ENCODE peak calls at places on chromosomes 7 and 10, in ten cellular contexts. A is left ventricle myocardium inferior; R is neuronal stem cell; V is aorta; Z is fibroblast of the aortic adventitia; G is endodermal cell; J is heart left ventricle; Y is CD8-positive, alpha-beta T cell; C is neural progenitor cell; K is Karpas-422. S is an unnamed sample.

GRCh38 chr7:128122577-128123290 is 91.5 kb upstream of the LRRC4 start:
- DNase-seq in A (no peak), R (no peak), V (no peak), Z (no peak), G (no peak), J (no peak), Y (no peak), C (no peak), K (no peak), S (no peak)

GRCh38 chr7:124692420-124692819 is 73.2 kb downstream of the GPR37 start:
- DNase-seq in A (no peak), R (no peak), V (no peak), Z (no peak), G (no peak), J (no peak), Y (no peak), C (no peak), K (no peak), S (no peak)

GRCh38 chr7:34728156-34728555 is 70.1 kb downstream of the NPSR1 start:
- DNase-seq in A (no peak), R (no peak), V (no peak), Z (no peak), G (no peak), J (no peak), Y (no peak), C (no peak), K (no peak), S (no peak)

GRCh38 chr7:137096607-137097006 is 228.2 kb downstream of the CHRM2 start:
- DNase-seq in A (no peak), R (no peak), V (no peak), Z (peak), G (no peak), J (no peak), Y (no peak), C (no peak), K (no peak), S (no peak)

GRCh38 chr7:123788584-123788983 is 39.8 kb upstream of the WASL start:
- DNase-seq in A (no peak), R (no peak), V (no peak), Z (no peak), G (no peak), J (no peak), Y (no peak), C (no peak), K (no peak), S (no peak)

GRCh38 chr10:110398419-110399162 is 93.9 kb upstream of the SMNDC1 start:
- DNase-seq in A (no peak), R (no peak), V (peak), Z (peak), G (peak), J (peak), Y (no peak), C (peak), K (no peak), S (no peak)

GRCh38 chr10:113890769-113891168 is 36.3 kb downstream of the NHLRC2 start:
- DNase-seq in A (no peak), R (no peak), V (no peak), Z (no peak), G (no peak), J (no peak), Y (no peak), C (no peak), K (no peak), S (no peak)

GRCh38 chr10:85971494-85971893 is 395.1 kb downstream of the GRID1 start:
- DNase-seq in A (no peak), R (no peak), V (no peak), Z (no peak), G (no peak), J (no peak), Y (no peak), C (no peak), K (no peak), S (no peak)

GRCh38 chr10:43353495-43354324 is 17.7 kb upstream of the FXYD4 start:
- DNase-seq in A (no peak), R (no peak), V (no peak), Z (peak), G (no peak), J (no peak), Y (no peak), C (no peak), K (no peak), S (no peak)

GRCh38 chr10:113663142-113663541 is 699 bp downstream of the NRAP start:
- DNase-seq in A (no peak), R (no peak), V (no peak), Z (no peak), G (no peak), J (no peak), Y (no peak), C (no peak), K (peak), S (no peak)

GRCh38 chr7:111362660-111363059 is 199.6 kb downstream of the IMMP2L start:
- DNase-seq in A (no peak), R (peak), V (no peak), Z (peak), G (no peak), J (no peak), Y (no peak), C (peak), K (no peak), S (no peak)

GRCh38 chr7:35549781-35550180 is 145.2 kb downstream of the HERPUD2 start:
- DNase-seq in A (no peak), R (no peak), V (no peak), Z (no peak), G (peak), J (no peak), Y (no peak), C (no peak), K (no peak), S (no peak)

GRCh38 chr10:25048463-25048862 is 32.1 kb downstream of the THNSL1 start:
- DNase-seq in A (no peak), R (no peak), V (peak), Z (peak), G (no peak), J (peak), Y (no peak), C (no peak), K (no peak), S (no peak)

GRCh38 chr7:12847001-12847400 is 159.6 kb downstream of the ARL4A start:
- DNase-seq in A (no peak), R (no peak), V (no peak), Z (no peak), G (no peak), J (no peak), Y (no peak), C (no peak), K (no peak), S (no peak)

GRCh38 chr7:18873674-18874341 is 243.6 kb downstream of the TWIST1 start:
- DNase-seq in A (no peak), R (peak), V (no peak), Z (peak), G (peak), J (no peak), Y (no peak), C (peak), K (no peak), S (no peak)

GRCh38 chr10:28973309-28973972 is 296.1 kb downstream of the BAMBI start:
- DNase-seq in A (no peak), R (no peak), V (no peak), Z (no peak), G (no peak), J (no peak), Y (no peak), C (no peak), K (no peak), S (no peak)

GRCh38 chr7:39645482-39646407 is 22.4 kb downstream of the RALA start:
- DNase-seq in A (no peak), R (no peak), V (no peak), Z (peak), G (no peak), J (no peak), Y (no peak), C (no peak), K (no peak), S (no peak)

GRCh38 chr7:113113912-113114311 is 4.4 kb downstream of the SMIM30 start:
- DNase-seq in A (no peak), R (peak), V (no peak), Z (peak), G (peak), J (peak), Y (no peak), C (peak), K (peak), S (no peak)

GRCh38 chr10:116772901-116773300 is 30.5 kb upstream of the HSPA12A start:
- DNase-seq in A (no peak), R (no peak), V (no peak), Z (no peak), G (no peak), J (no peak), Y (no peak), C (no peak), K (no peak), S (no peak)

GRCh38 chr7:485188-486081 is 34.2 kb downstream of the PDGFA start:
- DNase-seq in A (peak), R (no peak), V (peak), Z (no peak), G (no peak), J (no peak), Y (no peak), C (no peak), K (no peak), S (no peak)

GRCh38 chr10:78139336-78139735 is 105.7 kb downstream of the RPS24 start:
- DNase-seq in A (no peak), R (no peak), V (no peak), Z (no peak), G (peak), J (no peak), Y (no peak), C (peak), K (no peak), S (no peak)

GRCh38 chr10:101468159-101468558 is 114.2 kb downstream of the BTRC start:
- DNase-seq in A (no peak), R (no peak), V (no peak), Z (no peak), G (no peak), J (no peak), Y (no peak), C (no peak), K (no peak), S (no peak)

GRCh38 chr10:69661414-69662172 is 31.5 kb downstream of the FAM241B start:
- DNase-seq in A (no peak), R (no peak), V (no peak), Z (no peak), G (no peak), J (no peak), Y (no peak), C (no peak), K (no peak), S (no peak)

GRCh38 chr10:86756511-86757109 is at the start of gene BMPR1A:
- DNase-seq in A (peak), R (peak), V (peak), Z (no peak), G (peak), J (peak), Y (no peak), C (peak), K (no peak), S (no peak)

GRCh38 chr7:108335264-108335918 is 120.8 kb downstream of the NRCAM start:
- DNase-seq in A (no peak), R (no peak), V (no peak), Z (peak), G (no peak), J (no peak), Y (peak), C (no peak), K (no peak), S (no peak)

GRCh38 chr10:59206204-59206720 is 29.8 kb downstream of the PHYHIPL start:
- DNase-seq in A (no peak), R (no peak), V (no peak), Z (no peak), G (no peak), J (no peak), Y (no peak), C (no peak), K (no peak), S (no peak)

GRCh38 chr10:8331387-8331786 is 276.9 kb downstream of the GATA3 start:
- DNase-seq in A (no peak), R (no peak), V (no peak), Z (no peak), G (no peak), J (no peak), Y (peak), C (no peak), K (peak), S (peak)

GRCh38 chr7:81705206-81705605 is 64.6 kb downstream of the HGF start:
- DNase-seq in A (no peak), R (no peak), V (no peak), Z (no peak), G (no peak), J (no peak), Y (no peak), C (no peak), K (no peak), S (no peak)

GRCh38 chr7:2521952-2522591 is 2.5 kb downstream of the LFNG start:
- DNase-seq in A (peak), R (no peak), V (no peak), Z (no peak), G (peak), J (peak), Y (peak), C (peak), K (no peak), S (peak)

GRCh38 chr7:117184367-117184766 is 138.5 kb downstream of the WNT2 start:
- DNase-seq in A (no peak), R (no peak), V (no peak), Z (no peak), G (no peak), J (no peak), Y (no peak), C (no peak), K (no peak), S (no peak)

GRCh38 chr10:8242295-8242872 is 187.9 kb downstream of the GATA3 start:
- DNase-seq in A (no peak), R (no peak), V (no peak), Z (no peak), G (no peak), J (no peak), Y (no peak), C (no peak), K (no peak), S (no peak)

GRCh38 chr10:132421377-132422168 is 24.6 kb downstream of the PWWP2B start:
- DNase-seq in A (peak), R (no peak), V (peak), Z (peak), G (no peak), J (peak), Y (no peak), C (peak), K (no peak), S (no peak)

GRCh38 chr7:33666526-33666925 is 238.8 kb upstream of the BMPER start:
- DNase-seq in A (no peak), R (no peak), V (no peak), Z (no peak), G (no peak), J (no peak), Y (no peak), C (no peak), K (no peak), S (no peak)

GRCh38 chr7:106848851-106849442 is 16.1 kb upstream of the PIK3CG start:
- DNase-seq in A (no peak), R (no peak), V (no peak), Z (peak), G (no peak), J (no peak), Y (no peak), C (no peak), K (no peak), S (no peak)

GRCh38 chr10:97498076-97498840 is at the start of gene MMS19:
- DNase-seq in A (peak), R (peak), V (peak), Z (peak), G (peak), J (peak), Y (peak), C (peak), K (peak), S (peak)

GRCh38 chr10:97428572-97428981 is 2.6 kb downstream of the PGAM1 start:
- DNase-seq in A (no peak), R (no peak), V (no peak), Z (peak), G (no peak), J (no peak), Y (peak), C (peak), K (no peak), S (no peak)

GRCh38 chr7:96219382-96220130 is 102.3 kb downstream of the SLC25A13 start:
- DNase-seq in A (no peak), R (no peak), V (no peak), Z (peak), G (no peak), J (no peak), Y (no peak), C (no peak), K (no peak), S (no peak)

GRCh38 chr10:125868372-125868975 is 12.6 kb downstream of the DHX32 start:
- DNase-seq in A (no peak), R (no peak), V (no peak), Z (peak), G (peak), J (no peak), Y (no peak), C (peak), K (peak), S (peak)

GRCh38 chr7:101386558-101387199 is 24.0 kb downstream of the COL26A1 start:
- DNase-seq in A (no peak), R (peak), V (no peak), Z (no peak), G (peak), J (peak), Y (no peak), C (peak), K (no peak), S (no peak)
- H3K4me3 ChIP-seq in A (no peak), R (peak), V (no peak), Z (no peak), G (no peak), J (no peak), Y (no peak), C (no peak), K (no peak), S (no peak)

GRCh38 chr10:104321716-104322415 is 16.4 kb downstream of the ITPRIP start:
- DNase-seq in A (no peak), R (no peak), V (no peak), Z (no peak), G (no peak), J (no peak), Y (no peak), C (no peak), K (no peak), S (no peak)
- H3K4me3 ChIP-seq in A (peak), R (no peak), V (no peak), Z (no peak), G (no peak), J (no peak), Y (peak), C (no peak), K (no peak), S (peak)

DNA sequence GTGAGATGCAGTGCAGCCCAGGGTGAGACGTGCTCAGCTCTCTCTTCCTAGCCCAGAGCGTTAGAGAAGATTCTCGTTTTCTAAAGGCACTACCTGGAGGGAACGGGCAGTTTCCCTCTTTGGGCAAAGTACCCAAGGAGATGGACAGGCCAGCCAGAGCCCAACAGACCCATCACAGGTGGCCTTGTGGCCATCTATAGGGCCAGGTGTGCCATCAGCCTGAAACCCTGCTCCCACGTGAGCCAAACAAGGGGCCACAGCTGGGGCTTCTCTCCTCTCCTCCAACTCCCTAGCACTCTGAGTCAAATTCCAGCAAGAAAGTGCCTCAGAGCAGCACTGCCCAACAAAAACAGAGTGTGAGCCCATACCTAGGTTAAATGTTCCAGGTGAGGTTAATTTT is 22.3 kb downstream of the CHST15 start:
- DNase-seq in A (no peak), R (no peak), V (no peak), Z (no peak), G (no peak), J (no peak), Y (no peak), C (no peak), K (no peak), S (no peak)
- H3K4me3 ChIP-seq in A (no peak), R (no peak), V (no peak), Z (no peak), G (no peak), J (no peak), Y (no peak), C (no peak), K (no peak), S (no peak)

GRCh38 chr10:62373639-62373994 is 552 bp upstream of the ZNF365 start:
- DNase-seq in A (no peak), R (no peak), V (no peak), Z (no peak), G (no peak), J (no peak), Y (no peak), C (no peak), K (no peak), S (no peak)
- H3K4me3 ChIP-seq in A (peak), R (peak), V (no peak), Z (peak), G (peak), J (peak), Y (peak), C (peak), K (no peak), S (peak)

GRCh38 chr7:114822131-114822530 is 99.8 kb upstream of the MDFIC start:
- DNase-seq in A (no peak), R (no peak), V (no peak), Z (no peak), G (no peak), J (no peak), Y (no peak), C (no peak), K (no peak), S (no peak)
- H3K4me3 ChIP-seq in A (no peak), R (no peak), V (no peak), Z (no peak), G (no peak), J (no peak), Y (no peak), C (no peak), K (no peak), S (no peak)

GRCh38 chr10:14604181-14605142 is 170.2 kb downstream of the FAM107B start:
- DNase-seq in A (peak), R (peak), V (peak), Z (peak), G (peak), J (peak), Y (peak), C (peak), K (peak), S (peak)
- H3K4me3 ChIP-seq in A (peak), R (peak), V (peak), Z (peak), G (peak), J (peak), Y (peak), C (peak), K (peak), S (peak)

GRCh38 chr10:52774182-52774581 is 1.6 kb upstream of the MBL2 start:
- DNase-seq in A (no peak), R (no peak), V (no peak), Z (no peak), G (no peak), J (no peak), Y (no peak), C (no peak), K (no peak), S (no peak)

GRCh38 chr10:52772623-52773022 is at the start of gene MBL2:
- DNase-seq in A (no peak), R (no peak), V (no peak), Z (no peak), G (no peak), J (no peak), Y (no peak), C (no peak), K (no peak), S (no peak)

GRCh38 chr10:52770904-52771303 is 1.7 kb downstream of the MBL2 start:
- DNase-seq in A (no peak), R (no peak), V (no peak), Z (no peak), G (no peak), J (no peak), Y (no peak), C (no peak), K (no peak), S (no peak)

GRCh38 chr10:52769966-52770365 is 2.6 kb downstream of the MBL2 start:
- DNase-seq in A (no peak), R (no peak), V (no peak), Z (no peak), G (no peak), J (no peak), Y (no peak), C (no peak), K (no peak), S (no peak)

GRCh38 chr10:52771534-52772455 is 789 bp downstream of the MBL2 start:
- DNase-seq in A (no peak), R (no peak), V (no peak), Z (no peak), G (no peak), J (no peak), Y (no peak), C (no peak), K (no peak), S (no peak)
- H3K4me3 ChIP-seq in A (no peak), R (no peak), V (no peak), Z (no peak), G (no peak), J (no peak), Y (no peak), C (no peak), K (no peak), S (no peak)

DNA sequence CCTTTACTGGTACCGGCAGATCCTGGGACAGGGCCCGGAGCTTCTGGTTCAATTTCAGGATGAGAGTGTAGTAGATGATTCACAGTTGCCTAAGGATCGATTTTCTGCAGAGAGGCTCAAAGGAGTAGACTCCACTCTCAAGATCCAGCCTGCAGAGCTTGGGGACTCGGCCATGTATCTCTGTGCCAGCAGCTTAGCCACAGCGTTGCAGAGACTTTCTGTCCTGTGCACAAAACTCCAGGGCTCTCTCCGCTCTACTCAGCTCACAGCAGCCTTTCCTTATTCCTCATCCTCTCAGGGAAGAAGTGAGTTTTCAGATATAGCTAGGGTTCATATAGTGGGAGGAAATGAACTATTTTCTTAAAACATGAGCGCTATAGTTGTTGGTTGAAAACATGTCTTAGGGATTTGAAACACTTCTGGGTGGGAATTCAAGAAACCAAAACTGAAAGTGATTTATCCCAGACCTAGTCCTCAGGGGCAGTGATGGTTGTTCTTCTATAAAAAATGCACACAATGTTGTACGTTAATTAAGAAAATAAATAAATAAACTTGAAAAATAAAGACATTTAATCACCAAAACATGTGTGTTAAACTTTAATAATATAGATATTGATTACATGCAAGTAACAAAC is 150.2 kb upstream of the PRSS58 start:
- DNase-seq in A (no peak), R (no peak), V (no peak), Z (peak), G (no peak), J (no peak), Y (no peak), C (no peak), K (no peak), S (no peak)
- H3K4me3 ChIP-seq in A (peak), R (no peak), V (no peak), Z (peak), G (no peak), J (peak), Y (no peak), C (no peak), K (no peak), S (no peak)

S was measured in CD4-positive, alpha-beta memory T cell.